ENCODE peak calls at places on chromosomes 6 and 20, in six cellular contexts. Y is NCI-H2081; W is EH; J is CD8-positive, alpha-beta T cell; C is hypothalamus; X is activated CD4-positive, alpha-beta T cell treated with anti-CD3 and anti-CD28 coated beads for 1 hour. S is an unnamed sample.

GRCh38 chr6:83096791-83097190 is 29.3 kb downstream of the DOP1A start:
- DNase-seq in Y (no peak), J (no peak), C (no peak), X (no peak), W (peak; percentile 57), S (no peak)

GRCh38 chr20:16528078-16528477 is 45.2 kb downstream of the KIF16B start:
- DNase-seq in X (no peak), W (peak; percentile 61), Y (no peak), C (no peak), J (no peak), S (no peak)

GRCh38 chr6:109336221-109336955 is 45.9 kb downstream of the CD164 start:
- DNase-seq in C (no peak), J (no peak), X (no peak), Y (peak; percentile 22), W (peak; percentile 31), S (peak; percentile 18)

GRCh38 chr20:997486-997885 is 4.6 kb downstream of the RSPO4 start:
- DNase-seq in C (no peak), J (no peak), X (no peak), Y (no peak), W (no peak), S (no peak)

GRCh38 chr6:146913842-146914562 is 290.2 kb upstream of the STXBP5 start:
- DNase-seq in X (no peak), C (peak; percentile 1), Y (no peak), J (no peak), W (peak; percentile 99), S (peak; percentile 98)

GRCh38 chr6:2790588-2790987 is 25.4 kb downstream of the WRNIP1 start:
- DNase-seq in C (no peak), J (no peak), Y (no peak), X (no peak), W (peak; percentile 55), S (no peak)

GRCh38 chr20:46121531-46121930 is 3.4 kb downstream of the CD40 start:
- DNase-seq in X (no peak), J (no peak), Y (no peak), W (no peak), C (no peak), S (no peak)

GRCh38 chr20:11870411-11870810 is 47.3 kb upstream of the BTBD3 start:
- DNase-seq in X (no peak), Y (no peak), C (no peak), W (no peak), J (no peak), S (no peak)

GRCh38 chr20:63517376-63518309 is 2.9 kb upstream of the PPDPF start:
- DNase-seq in Y (no peak), W (no peak), C (no peak), X (no peak), J (no peak), S (no peak)

GRCh38 chr6:39823187-39823815 is 31.1 kb downstream of the DAAM2 start:
- DNase-seq in X (no peak), Y (no peak), J (no peak), W (peak; percentile 51), C (no peak), S (no peak)

GRCh38 chr6:24910850-24911712 is 24.7 kb downstream of the RIPOR2 start:
- DNase-seq in W (peak; percentile 83), C (peak; percentile 20), Y (no peak), J (peak; percentile 68), X (peak; percentile 15), S (peak; percentile 23)

GRCh38 chr6:12051861-12052368 is 39.8 kb downstream of the HIVEP1 start:
- DNase-seq in C (no peak), J (no peak), X (no peak), W (no peak), Y (no peak), S (no peak)

GRCh38 chr20:8132015-8132631 is at the start of gene PLCB1:
- DNase-seq in X (peak; percentile 58), W (peak; percentile 88), J (peak; percentile 89), Y (peak; percentile 92), C (peak; percentile 57), S (peak; percentile 79)

GRCh38 chr6:34358389-34358906 is 34.0 kb downstream of the NUDT3 start:
- DNase-seq in C (no peak), Y (peak; percentile 38), J (no peak), X (no peak), W (peak; percentile 75), S (peak; percentile 50)

GRCh38 chr6:44194326-44194725 is 22.4 kb upstream of the MYMX start:
- DNase-seq in W (no peak), Y (no peak), J (no peak), X (no peak), C (no peak), S (no peak)

S was measured in endothelial cell of umbilical vein.